ENCODE peak calls at places on chromosome 22, in nine cellular contexts. T is tibial artery, C is NB4, G is fibroblast of lung, B is NAMALWA, R is OCI-LY7, M is SW 1271, S is iPS-NIHi11, W is putamen. Y is an unnamed sample.

GRCh38 chr22:30425616-30426394 is at the start of gene MTFP1:
- DNase-seq in T (peak), C (peak), G (peak), B (peak), R (peak), M (peak), S (peak), W (no peak), Y (no peak)

GRCh38 chr22:45930324-45930723 is 46.6 kb downstream of the WNT7B start:
- DNase-seq in T (no peak), C (no peak), G (no peak), B (no peak), R (no peak), M (no peak), S (no peak), W (no peak), Y (no peak)

GRCh38 chr22:21937041-21937820 is 15.4 kb downstream of the PPM1F start:
- DNase-seq in T (peak), C (peak), G (no peak), B (no peak), R (no peak), M (no peak), S (no peak), W (peak), Y (no peak)

GRCh38 chr22:39456262-39457046 is at the start of gene MGAT3:
- DNase-seq in T (no peak), C (no peak), G (no peak), B (no peak), R (no peak), M (no peak), S (no peak), W (no peak), Y (no peak)

GRCh38 chr22:37337204-37337943 is 55.1 kb downstream of the CYTH4 start:
- DNase-seq in T (no peak), C (peak), G (peak), B (no peak), R (no peak), M (no peak), S (no peak), W (no peak), Y (peak)

GRCh38 chr22:42742940-42743339 is 22.3 kb upstream of the A4GALT start:
- DNase-seq in T (peak), C (no peak), G (no peak), B (no peak), R (no peak), M (no peak), S (peak), W (no peak), Y (no peak)

GRCh38 chr22:48740731-48741405 is 1086.8 kb downstream of the BRD1 start:
- DNase-seq in T (peak), C (no peak), G (no peak), B (no peak), R (no peak), M (no peak), S (no peak), W (no peak), Y (no peak)

GRCh38 chr22:46576556-46577351 is 39.3 kb upstream of the CELSR1 start:
- DNase-seq in T (no peak), C (peak), G (peak), B (no peak), R (peak), M (no peak), S (peak), W (no peak), Y (no peak)

GRCh38 chr22:46674367-46674781 is 54.2 kb downstream of the GRAMD4 start:
- DNase-seq in T (peak), C (no peak), G (no peak), B (peak), R (peak), M (no peak), S (no peak), W (peak), Y (no peak)

GRCh38 chr22:38728899-38729796 is 23.4 kb downstream of the GTPBP1 start:
- DNase-seq in T (no peak), C (no peak), G (no peak), B (no peak), R (no peak), M (no peak), S (no peak), W (no peak), Y (no peak)

GRCh38 chr22:39114157-39114511 is 17.1 kb downstream of the APOBEC3H start:
- DNase-seq in T (no peak), C (no peak), G (no peak), B (no peak), R (no peak), M (no peak), S (peak), W (no peak), Y (no peak)

GRCh38 chr22:35516723-35517122 is 23.9 kb upstream of the RASD2 start:
- DNase-seq in T (no peak), C (no peak), G (no peak), B (no peak), R (no peak), M (no peak), S (no peak), W (peak), Y (no peak)

GRCh38 chr22:37640591-37641250 is 1.3 kb downstream of the SH3BP1 start:
- DNase-seq in T (no peak), C (no peak), G (no peak), B (no peak), R (no peak), M (no peak), S (no peak), W (no peak), Y (no peak)

GRCh38 chr22:50129121-50129734 is 39.4 kb downstream of the MOV10L1 start:
- DNase-seq in T (no peak), C (no peak), G (peak), B (no peak), R (no peak), M (no peak), S (no peak), W (no peak), Y (no peak)

GRCh38 chr22:19760652-19761002 is at the start of gene TBX1:
- DNase-seq in T (no peak), C (peak), G (no peak), B (no peak), R (no peak), M (no peak), S (no peak), W (no peak), Y (no peak)

GRCh38 chr22:45092644-45093043 is 71.1 kb upstream of the NUP50 start:
- DNase-seq in T (no peak), C (no peak), G (no peak), B (no peak), R (no peak), M (no peak), S (no peak), W (no peak), Y (no peak)

GRCh38 chr22:29306175-29306829 is at the start of gene GAS2L1:
- DNase-seq in T (peak), C (peak), G (peak), B (no peak), R (peak), M (peak), S (peak), W (no peak), Y (peak)

GRCh38 chr22:47192651-47193437 is 430.4 kb downstream of the TBC1D22A start:
- DNase-seq in T (peak), C (peak), G (no peak), B (peak), R (peak), M (peak), S (peak), W (no peak), Y (no peak)

GRCh38 chr22:39179841-39180335 is 27.4 kb upstream of the CBX7 start:
- DNase-seq in T (no peak), C (no peak), G (no peak), B (no peak), R (no peak), M (no peak), S (no peak), W (no peak), Y (no peak)

GRCh38 chr22:39664485-39665200 is 94.1 kb downstream of the CACNA1I start:
- DNase-seq in T (no peak), C (no peak), G (no peak), B (no peak), R (no peak), M (no peak), S (peak), W (no peak), Y (no peak)

GRCh38 chr22:35022291-35022690 is 43.7 kb upstream of the ISX start:
- DNase-seq in T (no peak), C (no peak), G (no peak), B (no peak), R (no peak), M (no peak), S (no peak), W (no peak), Y (no peak)

GRCh38 chr22:32949719-32950118 is 108.5 kb downstream of the SYN3 start:
- DNase-seq in T (no peak), C (no peak), G (no peak), B (no peak), R (no peak), M (no peak), S (no peak), W (no peak), Y (no peak)

GRCh38 chr22:32805586-32805881 is 4.0 kb downstream of the TIMP3 start:
- DNase-seq in T (no peak), C (no peak), G (no peak), B (no peak), R (no peak), M (no peak), S (no peak), W (no peak), Y (no peak)

GRCh38 chr22:19806213-19807160 is 45.9 kb downstream of the TBX1 start:
- DNase-seq in T (no peak), C (no peak), G (peak), B (no peak), R (no peak), M (no peak), S (peak), W (no peak), Y (peak)

GRCh38 chr22:46500201-46500600 is 37.2 kb downstream of the CELSR1 start:
- DNase-seq in T (no peak), C (no peak), G (no peak), B (no peak), R (no peak), M (no peak), S (peak), W (no peak), Y (no peak)

GRCh38 chr22:49793296-49793695 is 34.4 kb downstream of the BRD1 start:
- DNase-seq in T (no peak), C (no peak), G (no peak), B (no peak), R (no peak), M (no peak), S (no peak), W (no peak), Y (no peak)

GRCh38 chr22:26079009-26079408 is 90.3 kb upstream of the SEZ6L start:
- DNase-seq in T (no peak), C (peak), G (no peak), B (no peak), R (no peak), M (no peak), S (no peak), W (no peak), Y (no peak)

GRCh38 chr22:32661296-32661695 is 140.2 kb upstream of the TIMP3 start:
- DNase-seq in T (peak), C (no peak), G (peak), B (no peak), R (no peak), M (peak), S (no peak), W (no peak), Y (peak)

GRCh38 chr22:44661070-44661469 is 40.9 kb upstream of the PRR5 start:
- DNase-seq in T (no peak), C (no peak), G (no peak), B (no peak), R (no peak), M (no peak), S (peak), W (no peak), Y (no peak)

GRCh38 chr22:43213066-43213465 is 26.1 kb upstream of the TTLL12 start:
- DNase-seq in T (no peak), C (no peak), G (no peak), B (no peak), R (no peak), M (no peak), S (peak), W (no peak), Y (no peak)

GRCh38 chr22:40595497-40596234 is 40.9 kb downstream of the MRTFA start:
- DNase-seq in T (no peak), C (peak), G (no peak), B (no peak), R (no peak), M (no peak), S (no peak), W (no peak), Y (no peak)

GRCh38 chr22:30876925-30877553 is 91.5 kb downstream of the MORC2 start:
- DNase-seq in T (peak), C (no peak), G (peak), B (no peak), R (no peak), M (no peak), S (peak), W (peak), Y (no peak)

GRCh38 chr22:46054091-46054877 is 77.3 kb upstream of the WNT7B start:
- DNase-seq in T (peak), C (no peak), G (peak), B (peak), R (peak), M (peak), S (peak), W (peak), Y (no peak)

GRCh38 chr22:37777122-37777687 is 30.5 kb upstream of the GCAT start:
- DNase-seq in T (no peak), C (peak), G (peak), B (no peak), R (peak), M (peak), S (peak), W (no peak), Y (peak)

GRCh38 chr22:48464246-48464645 is 1363.4 kb downstream of the BRD1 start:
- DNase-seq in T (no peak), C (no peak), G (no peak), B (no peak), R (no peak), M (no peak), S (no peak), W (no peak), Y (no peak)

GRCh38 chr22:44544523-44545433 is 46.7 kb upstream of the RTL6 start:
- DNase-seq in T (no peak), C (no peak), G (no peak), B (no peak), R (no peak), M (no peak), S (no peak), W (no peak), Y (no peak)

GRCh38 chr22:24887260-24887659 is 59.2 kb downstream of the LHFPL7 start:
- DNase-seq in T (no peak), C (no peak), G (no peak), B (no peak), R (no peak), M (no peak), S (no peak), W (no peak), Y (no peak)